ENCODE peak calls at places on chromosomes 13 and 19, in seven cellular contexts. One of them, this sample, is unnamed.

GRCh38 chr13:113016526-113017295 is 47.7 kb downstream of the MCF2L start:
- DNase-seq in stimulated activated naive B cell treated with anti-CD40 and anti-IgM and Interleukin-4, amounts not matched to agents 10 μg/mL and 1 μg/mL and 100 μg/mL, for 72 hours: no peak
- DNase-seq in thoracic aorta: no peak
- DNase-seq in HEK293T: no peak
- DNase-seq in HT1080: no peak
- DNase-seq in putamen: no peak
- DNase-seq in activated T-helper 1 cell treated with Interleukin-2 at 50 U/mL for 16 hours: no peak
- DNase-seq in this sample: no peak

GRCh38 chr13:98978280-98978679 is 416 bp upstream of the DOCK9 start:
- DNase-seq in stimulated activated naive B cell treated with anti-CD40 and anti-IgM and Interleukin-4, amounts not matched to agents 10 μg/mL and 1 μg/mL and 100 μg/mL, for 72 hours: no peak
- DNase-seq in thoracic aorta: no peak
- DNase-seq in HEK293T: no peak
- DNase-seq in HT1080: peak
- DNase-seq in putamen: no peak
- DNase-seq in activated T-helper 1 cell treated with Interleukin-2 at 50 U/mL for 16 hours: no peak
- DNase-seq in this sample: no peak

GRCh38 chr19:31670931-31671330 is 321.7 kb upstream of the TSHZ3 start:
- DNase-seq in stimulated activated naive B cell treated with anti-CD40 and anti-IgM and Interleukin-4, amounts not matched to agents 10 μg/mL and 1 μg/mL and 100 μg/mL, for 72 hours: no peak
- DNase-seq in thoracic aorta: no peak
- DNase-seq in HEK293T: no peak
- DNase-seq in HT1080: no peak
- DNase-seq in putamen: no peak
- DNase-seq in activated T-helper 1 cell treated with Interleukin-2 at 50 U/mL for 16 hours: no peak
- DNase-seq in this sample: no peak

GRCh38 chr19:41364546-41365391 is 820 bp upstream of the B9D2 start:
- DNase-seq in stimulated activated naive B cell treated with anti-CD40 and anti-IgM and Interleukin-4, amounts not matched to agents 10 μg/mL and 1 μg/mL and 100 μg/mL, for 72 hours: no peak
- DNase-seq in thoracic aorta: no peak
- DNase-seq in HEK293T: no peak
- DNase-seq in HT1080: no peak
- DNase-seq in putamen: no peak
- DNase-seq in activated T-helper 1 cell treated with Interleukin-2 at 50 U/mL for 16 hours: no peak
- DNase-seq in this sample: no peak

GRCh38 chr19:13788991-13789390 is 6.3 kb upstream of the ZSWIM4 start:
- DNase-seq in stimulated activated naive B cell treated with anti-CD40 and anti-IgM and Interleukin-4, amounts not matched to agents 10 μg/mL and 1 μg/mL and 100 μg/mL, for 72 hours: no peak
- DNase-seq in thoracic aorta: peak
- DNase-seq in HEK293T: no peak
- DNase-seq in HT1080: no peak
- DNase-seq in putamen: no peak
- DNase-seq in activated T-helper 1 cell treated with Interleukin-2 at 50 U/mL for 16 hours: no peak
- DNase-seq in this sample: peak

GRCh38 chr19:10044390-10044789 is 31.1 kb downstream of the RDH8 start:
- DNase-seq in stimulated activated naive B cell treated with anti-CD40 and anti-IgM and Interleukin-4, amounts not matched to agents 10 μg/mL and 1 μg/mL and 100 μg/mL, for 72 hours: no peak
- DNase-seq in thoracic aorta: no peak
- DNase-seq in HEK293T: peak
- DNase-seq in HT1080: peak
- DNase-seq in putamen: no peak
- DNase-seq in activated T-helper 1 cell treated with Interleukin-2 at 50 U/mL for 16 hours: no peak
- DNase-seq in this sample: no peak

GRCh38 chr19:41939861-41940442 is 11.7 kb upstream of the ERFL start:
- DNase-seq in stimulated activated naive B cell treated with anti-CD40 and anti-IgM and Interleukin-4, amounts not matched to agents 10 μg/mL and 1 μg/mL and 100 μg/mL, for 72 hours: peak
- DNase-seq in thoracic aorta: no peak
- DNase-seq in HEK293T: no peak
- DNase-seq in HT1080: peak
- DNase-seq in putamen: no peak
- DNase-seq in activated T-helper 1 cell treated with Interleukin-2 at 50 U/mL for 16 hours: peak
- DNase-seq in this sample: no peak

GRCh38 chr19:29672933-29673336 is 7.7 kb downstream of the PLEKHF1 start:
- DNase-seq in stimulated activated naive B cell treated with anti-CD40 and anti-IgM and Interleukin-4, amounts not matched to agents 10 μg/mL and 1 μg/mL and 100 μg/mL, for 72 hours: peak
- DNase-seq in thoracic aorta: no peak
- DNase-seq in HEK293T: no peak
- DNase-seq in HT1080: no peak
- DNase-seq in putamen: no peak
- DNase-seq in activated T-helper 1 cell treated with Interleukin-2 at 50 U/mL for 16 hours: peak
- DNase-seq in this sample: no peak

GRCh38 chr19:18741566-18742121 is 49.5 kb downstream of the COMP start:
- DNase-seq in stimulated activated naive B cell treated with anti-CD40 and anti-IgM and Interleukin-4, amounts not matched to agents 10 μg/mL and 1 μg/mL and 100 μg/mL, for 72 hours: no peak
- DNase-seq in thoracic aorta: no peak
- DNase-seq in HEK293T: no peak
- DNase-seq in HT1080: no peak
- DNase-seq in putamen: no peak
- DNase-seq in activated T-helper 1 cell treated with Interleukin-2 at 50 U/mL for 16 hours: no peak
- DNase-seq in this sample: no peak

GRCh38 chr19:52638601-52639000 is 446 bp upstream of the ZNF83 start:
- DNase-seq in stimulated activated naive B cell treated with anti-CD40 and anti-IgM and Interleukin-4, amounts not matched to agents 10 μg/mL and 1 μg/mL and 100 μg/mL, for 72 hours: peak
- DNase-seq in thoracic aorta: no peak
- DNase-seq in HEK293T: no peak
- DNase-seq in HT1080: no peak
- DNase-seq in putamen: peak
- DNase-seq in activated T-helper 1 cell treated with Interleukin-2 at 50 U/mL for 16 hours: no peak
- DNase-seq in this sample: no peak

GRCh38 chr13:80036845-80037504 is 304.0 kb downstream of the SPRY2 start:
- DNase-seq in stimulated activated naive B cell treated with anti-CD40 and anti-IgM and Interleukin-4, amounts not matched to agents 10 μg/mL and 1 μg/mL and 100 μg/mL, for 72 hours: peak
- DNase-seq in thoracic aorta: no peak
- DNase-seq in HEK293T: no peak
- DNase-seq in HT1080: no peak
- DNase-seq in putamen: no peak
- DNase-seq in activated T-helper 1 cell treated with Interleukin-2 at 50 U/mL for 16 hours: no peak
- DNase-seq in this sample: no peak

GRCh38 chr13:112242777-112243176 is 133.4 kb upstream of the SPACA7 start:
- DNase-seq in stimulated activated naive B cell treated with anti-CD40 and anti-IgM and Interleukin-4, amounts not matched to agents 10 μg/mL and 1 μg/mL and 100 μg/mL, for 72 hours: no peak
- DNase-seq in thoracic aorta: no peak
- DNase-seq in HEK293T: no peak
- DNase-seq in HT1080: no peak
- DNase-seq in putamen: no peak
- DNase-seq in activated T-helper 1 cell treated with Interleukin-2 at 50 U/mL for 16 hours: no peak
- DNase-seq in this sample: no peak

GRCh38 chr13:42553098-42554046 is 20.6 kb upstream of the TNFSF11 start:
- DNase-seq in stimulated activated naive B cell treated with anti-CD40 and anti-IgM and Interleukin-4, amounts not matched to agents 10 μg/mL and 1 μg/mL and 100 μg/mL, for 72 hours: no peak
- DNase-seq in thoracic aorta: no peak
- DNase-seq in HEK293T: no peak
- DNase-seq in HT1080: peak
- DNase-seq in putamen: no peak
- DNase-seq in activated T-helper 1 cell treated with Interleukin-2 at 50 U/mL for 16 hours: no peak
- DNase-seq in this sample: peak

GRCh38 chr19:9937001-9937411 is 691 bp upstream of the OLFM2 start:
- DNase-seq in stimulated activated naive B cell treated with anti-CD40 and anti-IgM and Interleukin-4, amounts not matched to agents 10 μg/mL and 1 μg/mL and 100 μg/mL, for 72 hours: no peak
- DNase-seq in thoracic aorta: no peak
- DNase-seq in HEK293T: no peak
- DNase-seq in HT1080: no peak
- DNase-seq in putamen: no peak
- DNase-seq in activated T-helper 1 cell treated with Interleukin-2 at 50 U/mL for 16 hours: no peak
- DNase-seq in this sample: no peak

GRCh38 chr19:49862411-49863253 is 4.7 kb downstream of the PNKP start:
- DNase-seq in stimulated activated naive B cell treated with anti-CD40 and anti-IgM and Interleukin-4, amounts not matched to agents 10 μg/mL and 1 μg/mL and 100 μg/mL, for 72 hours: no peak
- DNase-seq in thoracic aorta: no peak
- DNase-seq in HEK293T: peak
- DNase-seq in HT1080: no peak
- DNase-seq in putamen: no peak
- DNase-seq in activated T-helper 1 cell treated with Interleukin-2 at 50 U/mL for 16 hours: no peak
- DNase-seq in this sample: peak

GRCh38 chr19:39555883-39556282 is 15.9 kb upstream of the EID2 start:
- DNase-seq in stimulated activated naive B cell treated with anti-CD40 and anti-IgM and Interleukin-4, amounts not matched to agents 10 μg/mL and 1 μg/mL and 100 μg/mL, for 72 hours: no peak
- DNase-seq in thoracic aorta: no peak
- DNase-seq in HEK293T: no peak
- DNase-seq in HT1080: no peak
- DNase-seq in putamen: no peak
- DNase-seq in activated T-helper 1 cell treated with Interleukin-2 at 50 U/mL for 16 hours: no peak
- DNase-seq in this sample: no peak

GRCh38 chr19:22622901-22623840 is 11.0 kb upstream of the ZNF492 start:
- DNase-seq in stimulated activated naive B cell treated with anti-CD40 and anti-IgM and Interleukin-4, amounts not matched to agents 10 μg/mL and 1 μg/mL and 100 μg/mL, for 72 hours: no peak
- DNase-seq in thoracic aorta: no peak
- DNase-seq in HEK293T: no peak
- DNase-seq in HT1080: no peak
- DNase-seq in putamen: peak
- DNase-seq in activated T-helper 1 cell treated with Interleukin-2 at 50 U/mL for 16 hours: no peak
- DNase-seq in this sample: no peak

GRCh38 chr19:4196009-4196408 is 13.5 kb downstream of the ANKRD24 start:
- DNase-seq in stimulated activated naive B cell treated with anti-CD40 and anti-IgM and Interleukin-4, amounts not matched to agents 10 μg/mL and 1 μg/mL and 100 μg/mL, for 72 hours: no peak
- DNase-seq in thoracic aorta: no peak
- DNase-seq in HEK293T: no peak
- DNase-seq in HT1080: no peak
- DNase-seq in putamen: no peak
- DNase-seq in activated T-helper 1 cell treated with Interleukin-2 at 50 U/mL for 16 hours: no peak
- DNase-seq in this sample: no peak

GRCh38 chr13:99782669-99783068 is 188.9 kb downstream of the ZIC5 start:
- DNase-seq in stimulated activated naive B cell treated with anti-CD40 and anti-IgM and Interleukin-4, amounts not matched to agents 10 μg/mL and 1 μg/mL and 100 μg/mL, for 72 hours: no peak
- DNase-seq in thoracic aorta: no peak
- DNase-seq in HEK293T: no peak
- DNase-seq in HT1080: no peak
- DNase-seq in putamen: no peak
- DNase-seq in activated T-helper 1 cell treated with Interleukin-2 at 50 U/mL for 16 hours: no peak
- DNase-seq in this sample: no peak

GRCh38 chr13:26017932-26018690 is 33.7 kb downstream of the SHISA2 start:
- DNase-seq in stimulated activated naive B cell treated with anti-CD40 and anti-IgM and Interleukin-4, amounts not matched to agents 10 μg/mL and 1 μg/mL and 100 μg/mL, for 72 hours: no peak
- DNase-seq in thoracic aorta: no peak
- DNase-seq in HEK293T: no peak
- DNase-seq in HT1080: no peak
- DNase-seq in putamen: no peak
- DNase-seq in activated T-helper 1 cell treated with Interleukin-2 at 50 U/mL for 16 hours: no peak
- DNase-seq in this sample: no peak

GRCh38 chr13:27450921-27451461 is 627 bp upstream of the MTIF3 start:
- DNase-seq in stimulated activated naive B cell treated with anti-CD40 and anti-IgM and Interleukin-4, amounts not matched to agents 10 μg/mL and 1 μg/mL and 100 μg/mL, for 72 hours: peak
- DNase-seq in thoracic aorta: no peak
- DNase-seq in HEK293T: peak
- DNase-seq in HT1080: peak
- DNase-seq in putamen: peak
- DNase-seq in activated T-helper 1 cell treated with Interleukin-2 at 50 U/mL for 16 hours: peak
- DNase-seq in this sample: peak

GRCh38 chr13:28753208-28753892 is 34.6 kb upstream of the SLC46A3 start:
- DNase-seq in stimulated activated naive B cell treated with anti-CD40 and anti-IgM and Interleukin-4, amounts not matched to agents 10 μg/mL and 1 μg/mL and 100 μg/mL, for 72 hours: no peak
- DNase-seq in thoracic aorta: peak
- DNase-seq in HEK293T: peak
- DNase-seq in HT1080: peak
- DNase-seq in putamen: no peak
- DNase-seq in activated T-helper 1 cell treated with Interleukin-2 at 50 U/mL for 16 hours: no peak
- DNase-seq in this sample: peak

This sample was measured in cardiac muscle cell.